ENCODE peak calls at places on chromosomes 5 and 9, in six cellular contexts. S, I, M, D, R and Q are unnamed samples.

GRCh38 chr5:119313876-119314605 is 41.8 kb upstream of the TNFAIP8 start:
- DNase-seq in S (no peak), I (no peak), M (no peak), D (no peak), R (no peak), Q (no peak)

GRCh38 chr5:91382530-91383026 is 539 bp downstream of the ARRDC3 start:
- DNase-seq in S (peak; percentile 37), I (no peak), M (no peak), D (no peak), R (no peak), Q (no peak)

GRCh38 chr5:155794801-155795200 is 532.2 kb upstream of the SGCD start:
- DNase-seq in S (no peak), I (no peak), M (no peak), D (no peak), R (no peak), Q (no peak)

GRCh38 chr9:112743216-112743835 is 7.2 kb upstream of the SNX30 start:
- DNase-seq in S (no peak), I (no peak), M (no peak), D (no peak), R (no peak), Q (no peak)

GRCh38 chr5:92378961-92379611 is 996.0 kb upstream of the ARRDC3 start:
- DNase-seq in S (no peak), I (no peak), M (no peak), D (no peak), R (no peak), Q (no peak)

GRCh38 chr9:73132034-73132776 is 19.5 kb upstream of the ANXA1 start:
- DNase-seq in S (peak; percentile 72), I (peak; percentile 75), M (peak; percentile 67), D (peak; percentile 83), R (no peak), Q (peak; percentile 72)

GRCh38 chr5:172800088-172800551 is 29.1 kb upstream of the DUSP1 start:
- DNase-seq in S (no peak), I (no peak), M (no peak), D (peak; percentile 84), R (peak; percentile 91), Q (peak; percentile 84)

GRCh38 chr5:78514427-78515345 is 133.9 kb downstream of the LHFPL2 start:
- DNase-seq in S (no peak), I (no peak), M (no peak), D (no peak), R (no peak), Q (no peak)

GRCh38 chr5:132059696-132060500 is 557 bp upstream of the IL3 start:
- DNase-seq in S (peak; percentile 8), I (peak; percentile 17), M (peak; percentile 45), D (peak; percentile 53), R (no peak), Q (no peak)

GRCh38 chr5:168611163-168611562 is 32.0 kb upstream of the PANK3 start:
- DNase-seq in S (no peak), I (no peak), M (no peak), D (no peak), R (no peak), Q (no peak)

GRCh38 chr5:76972670-76973069 is 19.8 kb downstream of the CRHBP start:
- DNase-seq in S (no peak), I (no peak), M (no peak), D (no peak), R (no peak), Q (no peak)

GRCh38 chr5:67192719-67193464 is 3.7 kb downstream of the CD180 start:
- DNase-seq in S (no peak), I (no peak), M (no peak), D (no peak), R (no peak), Q (no peak)

GRCh38 chr5:121257621-121258020 is 594.1 kb upstream of the FTMT start:
- DNase-seq in S (no peak), I (no peak), M (no peak), D (no peak), R (no peak), Q (no peak)

DNA sequence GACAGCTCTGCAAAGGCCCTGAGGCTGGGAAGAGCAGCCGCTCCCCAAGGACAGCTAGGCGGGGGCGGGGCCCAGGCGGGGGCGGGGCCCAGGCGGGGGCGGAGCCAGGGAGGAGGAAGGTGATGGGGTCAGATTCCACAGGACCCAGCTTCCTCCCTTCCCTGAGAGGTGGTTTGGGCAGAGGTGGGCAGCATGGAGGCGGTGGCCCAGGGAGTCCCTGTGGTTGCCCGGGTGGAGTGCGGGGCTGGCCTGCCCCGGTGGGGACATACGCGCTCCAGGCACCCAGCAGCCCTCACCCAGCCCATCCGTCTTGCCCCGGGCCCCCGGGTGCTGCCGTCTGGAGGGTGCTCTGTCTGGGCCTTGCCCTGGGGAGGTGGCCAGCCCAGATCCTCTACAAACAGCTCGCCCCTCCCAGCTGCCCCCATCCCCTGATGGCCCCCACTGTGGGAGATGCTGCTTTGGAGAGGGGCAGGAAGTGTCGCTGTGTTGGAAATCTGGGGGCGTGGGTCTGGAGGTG is 11.0 kb upstream of the RNU6ATAC start:
- DNase-seq in S (no peak), I (peak; percentile 47), M (no peak), D (no peak), R (no peak), Q (no peak)
- H3K4me3 ChIP-seq in S (no peak overlapping the region), I (no peak overlapping the region), M (no peak overlapping the region), D (no peak overlapping the region), R (no peak overlapping the region), Q (no peak overlapping the region)

GRCh38 chr5:79936644-79937216 is 54.3 kb downstream of the MTX3 start:
- DNase-seq in S (no peak), I (no peak), M (no peak), D (no peak), R (no peak), Q (no peak)

GRCh38 chr5:79935992-79936643 is 54.9 kb downstream of the MTX3 start:
- DNase-seq in S (no peak), I (peak; percentile 41), M (no peak), D (no peak), R (no peak), Q (no peak)

GRCh38 chr5:79932510-79933504 is 58.3 kb downstream of the MTX3 start:
- DNase-seq in S (no peak), I (no peak), M (no peak), D (no peak), R (no peak), Q (no peak)

GRCh38 chr5:79934681-79935080 is 56.4 kb downstream of the MTX3 start:
- DNase-seq in S (no peak), I (no peak), M (no peak), D (no peak), R (no peak), Q (no peak)

GRCh38 chr5:79938468-79938867 is 52.6 kb downstream of the MTX3 start:
- DNase-seq in S (peak; percentile 11), I (no peak), M (no peak), D (no peak), R (no peak), Q (no peak)
- TF ChIP-seq CTCF in S (no peak), I (no peak), M (no peak), D (no peak), R (no peak), Q (no peak)

DNA sequence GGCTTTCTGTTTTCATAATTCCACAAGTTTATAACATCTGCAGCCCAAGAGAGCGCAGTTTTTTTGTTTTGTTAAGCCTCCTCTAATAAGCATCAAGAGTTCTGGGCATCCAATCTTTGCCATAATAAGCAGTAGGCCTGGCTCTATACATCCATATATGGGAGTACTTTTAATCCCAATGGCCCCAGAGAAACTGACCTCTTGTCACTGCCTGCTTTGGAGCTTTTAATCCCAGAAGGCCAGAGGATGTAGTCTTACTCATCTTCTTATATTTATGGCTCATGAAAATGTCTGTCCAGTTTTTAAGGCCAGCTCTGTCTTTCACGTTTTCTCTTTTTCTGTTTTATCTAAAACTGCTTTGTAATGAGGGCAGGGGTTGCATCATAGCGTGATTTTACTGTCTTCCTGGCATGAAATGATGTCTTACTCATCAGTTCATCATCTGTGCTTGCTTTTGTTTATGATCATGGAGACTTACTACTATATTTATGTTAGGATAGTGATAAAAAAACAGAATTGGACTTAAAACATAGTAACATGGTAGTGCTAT is 1094.8 kb downstream of the MAT2B start:
- DNase-seq in S (no peak), I (no peak), M (no peak), D (no peak), R (no peak), Q (no peak)
- H3K4me3 ChIP-seq in S (no peak overlapping the region), I (no peak overlapping the region), M (no peak overlapping the region), D (no peak overlapping the region), R (no peak overlapping the region), Q (no peak overlapping the region)

GRCh38 chr5:179361204-179361603 is 15.9 kb upstream of the ADAMTS2 start:
- DNase-seq in S (no peak), I (no peak), M (no peak), D (no peak), R (no peak), Q (no peak)
- TF ChIP-seq CTCF in S (no peak), I (no peak), M (no peak), D (no peak), R (no peak), Q (no peak)

DNA sequence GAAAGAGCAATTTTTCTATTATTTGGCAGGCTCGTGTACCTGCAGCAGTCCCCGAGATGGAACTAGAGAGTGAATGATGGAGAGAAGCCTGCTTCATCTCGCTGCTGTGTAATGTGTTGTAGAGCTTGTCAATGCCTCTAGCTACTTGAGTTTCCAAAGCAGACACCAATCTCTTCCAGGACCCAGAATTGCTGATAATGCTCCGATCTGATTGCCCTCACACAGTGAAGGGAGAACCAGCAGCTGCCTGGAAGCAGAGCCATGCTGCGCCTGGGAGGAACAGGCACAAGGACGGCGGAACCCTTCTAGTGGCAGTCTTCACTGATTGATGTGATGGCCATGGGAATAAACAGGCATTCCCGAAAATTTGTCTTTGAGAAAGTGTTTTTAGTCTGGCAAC is 288.0 kb downstream of the ICE1 start:
- DNase-seq in S (no peak), I (no peak), M (no peak), D (no peak), R (no peak), Q (no peak)
- H3K4me3 ChIP-seq in S (no peak overlapping the region), I (no peak overlapping the region), M (no peak overlapping the region), D (no peak overlapping the region), R (no peak overlapping the region), Q (no peak overlapping the region)